ENCODE peak calls at places on chromosomes 16 and 17, in ten cellular contexts. T is mesothelial cell of epicardium; J is H9; A is endothelial cell; Y is fibroblast of the aortic adventitia; K is tibial artery; Z is GM13977; R is ascending aorta; I is transverse colon; W is CD4-positive, alpha-beta T cell. S is an unnamed sample.
A peak's percentile ranks its signal among the peaks of the same experiment; 100 is the strongest.

GRCh38 chr17:38898812-38899348 is 26.5 kb upstream of the LASP1NB start:
- DNase-seq in T (no peak), J (no peak), A (no peak), Y (no peak), K (no peak), Z (peak; percentile 89), R (no peak), I (peak; percentile 72), W (peak; percentile 74), S (no peak)

GRCh38 chr17:74678541-74678940 is 34.2 kb downstream of the CD300LF start:
- DNase-seq in T (no peak), J (no peak), A (no peak), Y (no peak), K (no peak), Z (no peak), R (no peak), I (no peak), W (no peak), S (no peak)

GRCh38 chr17:1515640-1516402 is 591 bp downstream of the INPP5K start:
- DNase-seq in T (no peak), J (peak; percentile 82), A (peak; percentile 55), Y (peak; percentile 93), K (peak; percentile 83), Z (peak; percentile 85), R (no peak), I (peak; percentile 81), W (peak; percentile 31), S (no peak)

GRCh38 chr16:67883146-67883871 is 1.4 kb upstream of the NRN1L start:
- DNase-seq in T (no peak), J (no peak), A (no peak), Y (no peak), K (no peak), Z (no peak), R (no peak), I (peak; percentile 43), W (no peak), S (no peak)

GRCh38 chr16:75246504-75247205 is 4.8 kb downstream of the BCAR1 start:
- DNase-seq in T (no peak), J (no peak), A (no peak), Y (peak; percentile 45), K (no peak), Z (no peak), R (no peak), I (no peak), W (no peak), S (no peak)

GRCh38 chr17:65893692-65894279 is 298.1 kb downstream of the CEP112 start:
- DNase-seq in T (no peak), J (no peak), A (no peak), Y (no peak), K (no peak), Z (no peak), R (no peak), I (no peak), W (no peak), S (no peak)

GRCh38 chr16:55482056-55482455 is 3.1 kb downstream of the MMP2 start:
- DNase-seq in T (no peak), J (no peak), A (no peak), Y (peak; percentile 66), K (no peak), Z (no peak), R (no peak), I (no peak), W (no peak), S (no peak)

GRCh38 chr17:81271226-81271625 is 23.9 kb downstream of the SLC38A10 start:
- DNase-seq in T (no peak), J (no peak), A (no peak), Y (no peak), K (no peak), Z (no peak), R (no peak), I (no peak), W (no peak), S (no peak)

GRCh38 chr17:74408262-74408661 is 23.6 kb upstream of the GPRC5C start:
- DNase-seq in T (no peak), J (no peak), A (no peak), Y (no peak), K (no peak), Z (no peak), R (no peak), I (no peak), W (no peak), S (no peak)

GRCh38 chr17:7806592-7806991 is 27.4 kb upstream of the KDM6B start:
- DNase-seq in T (no peak), J (no peak), A (no peak), Y (no peak), K (no peak), Z (no peak), R (no peak), I (no peak), W (no peak), S (no peak)

GRCh38 chr17:57747221-57748017 is 2.3 kb upstream of the CCDC182 start:
- DNase-seq in T (no peak), J (no peak), A (peak; percentile 28), Y (peak; percentile 75), K (no peak), Z (peak; percentile 77), R (no peak), I (peak; percentile 18), W (no peak), S (no peak)

GRCh38 chr16:1537763-1538289 is 4.4 kb downstream of the TMEM204 start:
- DNase-seq in T (no peak), J (no peak), A (no peak), Y (no peak), K (no peak), Z (no peak), R (no peak), I (no peak), W (peak; percentile 35), S (no peak)

GRCh38 chr17:59827721-59828477 is 64.8 kb downstream of the TUBD1 start:
- DNase-seq in T (no peak), J (no peak), A (no peak), Y (no peak), K (no peak), Z (no peak), R (no peak), I (no peak), W (no peak), S (no peak)

GRCh38 chr16:30715777-30716445 is 16.9 kb downstream of the SRCAP start:
- DNase-seq in T (no peak), J (no peak), A (no peak), Y (no peak), K (no peak), Z (peak; percentile 48), R (no peak), I (no peak), W (peak; percentile 13), S (no peak)

DNA sequence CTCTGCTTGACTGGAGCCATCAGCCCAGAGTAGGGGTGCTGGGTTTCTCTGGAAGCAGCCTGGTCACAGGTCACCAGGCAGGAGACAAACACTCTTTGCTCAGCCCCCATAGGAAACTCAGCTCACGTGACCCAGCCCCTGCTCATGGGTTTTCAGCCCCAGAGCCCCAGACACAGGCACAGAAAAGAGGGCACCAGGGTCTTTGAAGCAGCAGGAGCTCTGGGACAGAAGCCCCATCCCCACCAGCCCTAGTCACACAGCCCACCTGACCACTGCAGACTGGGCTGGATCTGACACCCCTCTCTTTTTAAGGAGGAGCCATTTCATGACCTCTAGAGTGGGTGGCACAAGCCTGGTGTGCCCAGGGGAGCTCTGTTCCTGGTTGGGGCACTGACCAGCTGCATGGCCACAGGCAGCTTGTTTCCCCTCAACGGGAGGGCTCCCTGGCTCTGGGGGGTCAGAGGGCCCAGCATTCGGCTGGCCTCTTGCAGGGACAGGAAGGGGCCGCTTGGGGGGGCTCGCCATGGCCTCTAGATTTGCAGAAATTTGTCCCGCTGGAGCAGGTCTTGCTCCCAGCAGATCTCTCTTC is 13.8 kb upstream of the CD79B start:
- DNase-seq in T (no peak), J (no peak), A (no peak), Y (no peak), K (no peak), Z (peak; percentile 74), R (no peak), I (no peak), W (no peak), S (no peak)
- TF ChIP-seq CTCF in T (no peak), J (no peak), A (no peak), Y (no peak), K (no peak), Z (peak; percentile 25), R (no peak), I (no peak), W (no peak), S (no peak)

GRCh38 chr17:50381920-50382319 is 8.9 kb downstream of the EME1 start:
- DNase-seq in T (no peak), J (no peak), A (no peak), Y (no peak), K (no peak), Z (no peak), R (no peak), I (no peak), W (no peak), S (no peak)

GRCh38 chr17:50379733-50380132 is 6.7 kb downstream of the EME1 start:
- DNase-seq in T (no peak), J (no peak), A (no peak), Y (no peak), K (no peak), Z (no peak), R (no peak), I (no peak), W (no peak), S (no peak)

GRCh38 chr17:50381260-50381815 is 8.3 kb downstream of the EME1 start:
- DNase-seq in T (no peak), J (no peak), A (no peak), Y (no peak), K (no peak), Z (no peak), R (no peak), I (no peak), W (no peak), S (no peak)

GRCh38 chr17:50382931-50383330 is 9.9 kb downstream of the EME1 start:
- DNase-seq in T (no peak), J (no peak), A (no peak), Y (no peak), K (no peak), Z (no peak), R (no peak), I (no peak), W (no peak), S (no peak)

GRCh38 chr17:50380369-50381259 is 7.6 kb downstream of the EME1 start:
- DNase-seq in T (no peak), J (no peak), A (no peak), Y (no peak), K (no peak), Z (no peak), R (no peak), I (no peak), W (no peak), S (no peak)
- TF ChIP-seq CTCF in T (no peak), J (peak; percentile 18), A (no peak), Y (peak; percentile 14), K (no peak), Z (peak; percentile 2), R (no peak), I (no peak), W (no peak), S (no peak)

GRCh38 chr17:43814026-43814425 is 18.9 kb downstream of the MPP3 start:
- DNase-seq in T (no peak), J (peak; percentile 82), A (no peak), Y (no peak), K (no peak), Z (no peak), R (no peak), I (no peak), W (no peak), S (no peak)
- TF ChIP-seq CTCF in T (no peak), J (peak; percentile 62), A (no peak), Y (no peak), K (no peak), Z (no peak), R (no peak), I (no peak), W (no peak), S (no peak)

GRCh38 chr17:28725166-28725659 is 820 bp downstream of the TLCD1 start:
- DNase-seq in T (no peak), J (peak; percentile 68), A (no peak), Y (peak; percentile 51), K (no peak), Z (no peak), R (no peak), I (no peak), W (no peak), S (no peak)
- TF ChIP-seq CTCF in T (no peak), J (peak; percentile 23), A (no peak), Y (no peak), K (no peak), Z (no peak), R (no peak), I (no peak), W (no peak), S (peak; percentile 55)

S was measured in type B pancreatic cell.